ENCODE peak calls at places on chromosome 19, in seven cellular contexts. One of them, this sample, is unnamed.

GRCh38 chr19:49591731-49592485 is 926 bp downstream of the PRR12 start:
- DNase-seq in hepatocyte: peak; percentile 55
- DNase-seq in ascending aorta: no peak
- DNase-seq in cardiac muscle cell: peak; percentile 49
- DNase-seq in fibroblast of the aortic adventitia: peak; percentile 41
- DNase-seq in tibial artery: no peak
- DNase-seq in AG09309: no peak
- DNase-seq in this sample: peak; percentile 67

GRCh38 chr19:17950310-17951150 is 16.4 kb upstream of the KCNN1 start:
- DNase-seq in ascending aorta: no peak
- DNase-seq in AG09309: no peak
- DNase-seq in fibroblast of the aortic adventitia: no peak
- DNase-seq in hepatocyte: no peak
- DNase-seq in tibial artery: no peak
- DNase-seq in cardiac muscle cell: no peak
- DNase-seq in this sample: no peak

GRCh38 chr19:38529610-38530009 is 88.1 kb downstream of the MAP4K1 start:
- DNase-seq in tibial artery: no peak
- DNase-seq in AG09309: no peak
- DNase-seq in fibroblast of the aortic adventitia: no peak
- DNase-seq in cardiac muscle cell: no peak
- DNase-seq in ascending aorta: no peak
- DNase-seq in hepatocyte: no peak
- DNase-seq in this sample: no peak

GRCh38 chr19:27671876-27672275 is 1541.1 kb downstream of the UQCRFS1 start:
- DNase-seq in AG09309: no peak
- DNase-seq in fibroblast of the aortic adventitia: no peak
- DNase-seq in cardiac muscle cell: no peak
- DNase-seq in hepatocyte: no peak
- DNase-seq in ascending aorta: no peak
- DNase-seq in tibial artery: no peak
- DNase-seq in this sample: no peak

GRCh38 chr19:31389874-31390273 is 40.6 kb upstream of the TSHZ3 start:
- DNase-seq in tibial artery: no peak
- DNase-seq in fibroblast of the aortic adventitia: no peak
- DNase-seq in AG09309: no peak
- DNase-seq in cardiac muscle cell: no peak
- DNase-seq in ascending aorta: no peak
- DNase-seq in hepatocyte: no peak
- DNase-seq in this sample: no peak

GRCh38 chr19:49403404-49404187 is 15.5 kb downstream of the KASH5 start:
- DNase-seq in hepatocyte: no peak
- DNase-seq in tibial artery: no peak
- DNase-seq in fibroblast of the aortic adventitia: no peak
- DNase-seq in ascending aorta: no peak
- DNase-seq in cardiac muscle cell: no peak
- DNase-seq in AG09309: no peak
- DNase-seq in this sample: no peak

GRCh38 chr19:17041994-17042393 is 15.4 kb upstream of the CPAMD8 start:
- DNase-seq in ascending aorta: no peak
- DNase-seq in hepatocyte: no peak
- DNase-seq in AG09309: no peak
- DNase-seq in fibroblast of the aortic adventitia: peak; percentile 66
- DNase-seq in cardiac muscle cell: peak; percentile 63
- DNase-seq in tibial artery: no peak
- DNase-seq in this sample: no peak

GRCh38 chr19:3404324-3405260 is 38.2 kb downstream of the NFIC start:
- DNase-seq in fibroblast of the aortic adventitia: peak; percentile 93
- DNase-seq in cardiac muscle cell: peak; percentile 95
- DNase-seq in AG09309: peak; percentile 76
- DNase-seq in ascending aorta: peak; percentile 55
- DNase-seq in hepatocyte: peak; percentile 58
- DNase-seq in tibial artery: peak; percentile 87
- DNase-seq in this sample: peak; percentile 96

GRCh38 chr19:43779820-43780219 is 953 bp downstream of the KCNN4 start:
- DNase-seq in tibial artery: no peak
- DNase-seq in ascending aorta: no peak
- DNase-seq in hepatocyte: peak; percentile 14
- DNase-seq in AG09309: no peak
- DNase-seq in fibroblast of the aortic adventitia: no peak
- DNase-seq in cardiac muscle cell: no peak
- DNase-seq in this sample: no peak

GRCh38 chr19:47274071-47274890 is at the start of gene INAFM1:
- DNase-seq in cardiac muscle cell: peak; percentile 97
- DNase-seq in tibial artery: peak; percentile 97
- DNase-seq in AG09309: peak; percentile 52
- DNase-seq in ascending aorta: peak; percentile 87
- DNase-seq in hepatocyte: peak; percentile 99
- DNase-seq in fibroblast of the aortic adventitia: peak; percentile 92
- DNase-seq in this sample: peak; percentile 97

GRCh38 chr19:49986354-49986753 is 25.4 kb upstream of the SIGLEC11 start:
- DNase-seq in cardiac muscle cell: no peak
- DNase-seq in tibial artery: no peak
- DNase-seq in AG09309: no peak
- DNase-seq in ascending aorta: no peak
- DNase-seq in fibroblast of the aortic adventitia: no peak
- DNase-seq in hepatocyte: no peak
- DNase-seq in this sample: no peak

GRCh38 chr19:58001895-58002369 is 688 bp downstream of the ZNF606 start:
- DNase-seq in AG09309: no peak
- DNase-seq in ascending aorta: no peak
- DNase-seq in hepatocyte: no peak
- DNase-seq in fibroblast of the aortic adventitia: peak; percentile 14
- DNase-seq in cardiac muscle cell: no peak
- DNase-seq in tibial artery: no peak
- DNase-seq in this sample: no peak

GRCh38 chr19:57348136-57348535 is 2.9 kb upstream of the ZNF304 start:
- DNase-seq in fibroblast of the aortic adventitia: peak; percentile 75
- DNase-seq in AG09309: peak; percentile 50
- DNase-seq in cardiac muscle cell: peak; percentile 35
- DNase-seq in hepatocyte: no peak
- DNase-seq in ascending aorta: no peak
- DNase-seq in tibial artery: no peak
- DNase-seq in this sample: no peak

GRCh38 chr19:16370671-16371391 is 46.2 kb downstream of the KLF2 start:
- DNase-seq in hepatocyte: no peak
- DNase-seq in fibroblast of the aortic adventitia: no peak
- DNase-seq in AG09309: no peak
- DNase-seq in cardiac muscle cell: no peak
- DNase-seq in tibial artery: no peak
- DNase-seq in ascending aorta: no peak
- DNase-seq in this sample: no peak

GRCh38 chr19:19535311-19536191 is 2.5 kb upstream of the CILP2 start:
- DNase-seq in tibial artery: no peak
- DNase-seq in hepatocyte: no peak
- DNase-seq in AG09309: no peak
- DNase-seq in cardiac muscle cell: no peak
- DNase-seq in fibroblast of the aortic adventitia: no peak
- DNase-seq in ascending aorta: no peak
- DNase-seq in this sample: no peak

GRCh38 chr19:16203256-16204004 is 5.7 kb downstream of the AP1M1 start:
- DNase-seq in fibroblast of the aortic adventitia: no peak
- DNase-seq in hepatocyte: no peak
- DNase-seq in AG09309: no peak
- DNase-seq in cardiac muscle cell: no peak
- DNase-seq in tibial artery: no peak
- DNase-seq in ascending aorta: no peak
- DNase-seq in this sample: no peak

GRCh38 chr19:32599736-32600157 is 18.8 kb downstream of the PDCD5 start:
- DNase-seq in AG09309: peak; percentile 24
- DNase-seq in fibroblast of the aortic adventitia: peak; percentile 76
- DNase-seq in hepatocyte: peak; percentile 71
- DNase-seq in ascending aorta: no peak
- DNase-seq in cardiac muscle cell: peak; percentile 80
- DNase-seq in tibial artery: no peak
- DNase-seq in this sample: no peak

GRCh38 chr19:16921766-16922591 is 33.2 kb downstream of the F2RL3 start:
- DNase-seq in fibroblast of the aortic adventitia: no peak
- DNase-seq in hepatocyte: no peak
- DNase-seq in ascending aorta: no peak
- DNase-seq in AG09309: no peak
- DNase-seq in tibial artery: no peak
- DNase-seq in cardiac muscle cell: no peak
- DNase-seq in this sample: peak; percentile 40

GRCh38 chr19:32928806-32929205 is 43.0 kb downstream of the CEP89 start:
- DNase-seq in ascending aorta: no peak
- DNase-seq in AG09309: no peak
- DNase-seq in fibroblast of the aortic adventitia: no peak
- DNase-seq in cardiac muscle cell: no peak
- DNase-seq in hepatocyte: peak; percentile 13
- DNase-seq in tibial artery: no peak
- DNase-seq in this sample: no peak

GRCh38 chr19:18173054-18173571 is 500 bp upstream of the IFI30 start:
- DNase-seq in AG09309: no peak
- DNase-seq in ascending aorta: peak; percentile 52
- DNase-seq in tibial artery: peak; percentile 78
- DNase-seq in hepatocyte: no peak
- DNase-seq in cardiac muscle cell: peak; percentile 56
- DNase-seq in fibroblast of the aortic adventitia: peak; percentile 61
- DNase-seq in this sample: peak; percentile 80

GRCh38 chr19:34475026-34475974 is 6.3 kb upstream of the WTIP start:
- DNase-seq in hepatocyte: peak; percentile 27
- DNase-seq in tibial artery: no peak
- DNase-seq in ascending aorta: no peak
- DNase-seq in cardiac muscle cell: peak; percentile 85
- DNase-seq in AG09309: peak; percentile 76
- DNase-seq in fibroblast of the aortic adventitia: peak; percentile 89
- DNase-seq in this sample: no peak

GRCh38 chr19:32611161-32611560 is 30.2 kb downstream of the PDCD5 start:
- DNase-seq in AG09309: no peak
- DNase-seq in hepatocyte: no peak
- DNase-seq in ascending aorta: no peak
- DNase-seq in tibial artery: no peak
- DNase-seq in fibroblast of the aortic adventitia: no peak
- DNase-seq in cardiac muscle cell: peak; percentile 1
- DNase-seq in this sample: no peak

GRCh38 chr19:55372316-55373081 is 2.2 kb upstream of the IL11 start:
- DNase-seq in cardiac muscle cell: peak; percentile 36
- DNase-seq in AG09309: no peak
- DNase-seq in ascending aorta: no peak
- DNase-seq in fibroblast of the aortic adventitia: peak; percentile 52
- DNase-seq in tibial artery: no peak
- DNase-seq in hepatocyte: peak; percentile 56
- DNase-seq in this sample: no peak

GRCh38 chr19:29612121-29612520 is 6.0 kb downstream of the POP4 start:
- DNase-seq in ascending aorta: no peak
- DNase-seq in cardiac muscle cell: no peak
- DNase-seq in fibroblast of the aortic adventitia: no peak
- DNase-seq in hepatocyte: no peak
- DNase-seq in tibial artery: no peak
- DNase-seq in AG09309: no peak
- DNase-seq in this sample: no peak
- TF ChIP-seq CTCF in ascending aorta: no peak
- TF ChIP-seq CTCF in cardiac muscle cell: no peak
- TF ChIP-seq CTCF in fibroblast of the aortic adventitia: no peak
- TF ChIP-seq CTCF in hepatocyte: no peak
- TF ChIP-seq CTCF in tibial artery: no peak
- TF ChIP-seq CTCF in AG09309: no peak
- TF ChIP-seq CTCF in this sample: no peak

GRCh38 chr19:5829567-5830315 is 9.8 kb downstream of the FUT6 start:
- DNase-seq in tibial artery: no peak
- DNase-seq in fibroblast of the aortic adventitia: no peak
- DNase-seq in cardiac muscle cell: no peak
- DNase-seq in AG09309: no peak
- DNase-seq in ascending aorta: no peak
- DNase-seq in hepatocyte: no peak
- DNase-seq in this sample: no peak

GRCh38 chr19:5826531-5827341 is 12.8 kb downstream of the FUT6 start:
- DNase-seq in ascending aorta: no peak
- DNase-seq in AG09309: no peak
- DNase-seq in cardiac muscle cell: peak; percentile 45
- DNase-seq in hepatocyte: peak; percentile 78
- DNase-seq in tibial artery: no peak
- DNase-seq in fibroblast of the aortic adventitia: peak; percentile 17
- DNase-seq in this sample: no peak

GRCh38 chr19:5827342-5827890 is 12.1 kb downstream of the FUT6 start:
- DNase-seq in hepatocyte: no peak
- DNase-seq in ascending aorta: no peak
- DNase-seq in tibial artery: no peak
- DNase-seq in cardiac muscle cell: no peak
- DNase-seq in fibroblast of the aortic adventitia: no peak
- DNase-seq in AG09309: no peak
- DNase-seq in this sample: no peak

GRCh38 chr19:5828661-5829566 is 10.6 kb downstream of the FUT6 start:
- DNase-seq in ascending aorta: no peak
- DNase-seq in AG09309: no peak
- DNase-seq in cardiac muscle cell: peak; percentile 63
- DNase-seq in hepatocyte: peak; percentile 89
- DNase-seq in fibroblast of the aortic adventitia: peak; percentile 4
- DNase-seq in tibial artery: no peak
- DNase-seq in this sample: no peak

DNA sequence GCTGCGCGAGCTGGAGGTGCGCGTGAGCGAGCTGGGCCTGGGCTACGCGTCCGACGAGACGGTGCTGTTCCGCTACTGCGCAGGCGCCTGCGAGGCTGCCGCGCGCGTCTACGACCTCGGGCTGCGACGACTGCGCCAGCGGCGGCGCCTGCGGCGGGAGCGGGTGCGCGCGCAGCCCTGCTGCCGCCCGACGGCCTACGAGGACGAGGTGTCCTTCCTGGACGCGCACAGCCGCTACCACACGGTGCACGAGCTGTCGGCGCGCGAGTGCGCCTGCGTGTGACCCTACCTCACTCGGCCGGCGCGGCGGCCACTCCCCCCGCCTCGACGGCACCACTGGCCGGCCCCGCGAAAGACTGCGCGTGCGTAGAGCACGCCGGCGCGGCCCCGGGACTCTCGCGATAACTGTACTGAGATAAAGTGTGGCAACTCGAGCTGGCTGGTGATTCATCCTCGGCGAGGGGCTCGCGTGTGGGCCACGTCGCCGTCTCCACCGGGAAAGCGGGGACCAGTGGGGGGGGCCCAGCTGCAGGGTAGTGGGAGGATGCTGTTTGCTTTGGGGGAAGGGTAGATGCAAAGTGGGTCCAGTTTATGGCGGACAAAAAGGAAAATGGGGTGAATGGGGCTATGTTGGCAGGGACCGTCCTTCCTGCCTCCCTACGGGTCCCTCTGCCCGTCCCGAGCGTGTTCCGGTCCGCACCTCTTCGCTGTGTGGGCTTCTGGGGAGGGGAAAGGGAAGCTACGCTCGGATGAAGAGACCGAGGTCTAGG is 11.4 kb downstream of the FUT6 start:
- DNase-seq in tibial artery: peak; percentile 70
- DNase-seq in AG09309: peak; percentile 45
- DNase-seq in cardiac muscle cell: peak; percentile 96
- DNase-seq in hepatocyte: peak; percentile 98
- DNase-seq in fibroblast of the aortic adventitia: peak; percentile 85
- DNase-seq in ascending aorta: peak; percentile 49
- DNase-seq in this sample: peak; percentile 87
- TF ChIP-seq CTCF in tibial artery: no peak
- TF ChIP-seq CTCF in AG09309: no peak
- TF ChIP-seq CTCF in cardiac muscle cell: no peak
- TF ChIP-seq CTCF in hepatocyte: no peak
- TF ChIP-seq CTCF in fibroblast of the aortic adventitia: no peak
- TF ChIP-seq CTCF in ascending aorta: no peak
- TF ChIP-seq CTCF in this sample: no peak

GRCh38 chr19:1145635-1146417 is 28.2 kb downstream of the SBNO2 start:
- DNase-seq in cardiac muscle cell: no peak
- DNase-seq in tibial artery: no peak
- DNase-seq in hepatocyte: no peak
- DNase-seq in fibroblast of the aortic adventitia: no peak
- DNase-seq in ascending aorta: no peak
- DNase-seq in AG09309: no peak
- DNase-seq in this sample: no peak
- TF ChIP-seq CTCF in cardiac muscle cell: no peak
- TF ChIP-seq CTCF in tibial artery: no peak
- TF ChIP-seq CTCF in hepatocyte: no peak
- TF ChIP-seq CTCF in fibroblast of the aortic adventitia: no peak
- TF ChIP-seq CTCF in ascending aorta: no peak
- TF ChIP-seq CTCF in AG09309: no peak
- TF ChIP-seq CTCF in this sample: no peak

GRCh38 chr19:48362716-48363499 is 832 bp downstream of the TMEM143 start:
- DNase-seq in tibial artery: peak; percentile 95
- DNase-seq in AG09309: peak; percentile 77
- DNase-seq in cardiac muscle cell: peak; percentile 98
- DNase-seq in fibroblast of the aortic adventitia: peak; percentile 91
- DNase-seq in hepatocyte: peak; percentile 97
- DNase-seq in ascending aorta: peak; percentile 86
- DNase-seq in this sample: peak; percentile 97
- TF ChIP-seq CTCF in tibial artery: peak; percentile 6
- TF ChIP-seq CTCF in AG09309: no peak
- TF ChIP-seq CTCF in cardiac muscle cell: no peak
- TF ChIP-seq CTCF in fibroblast of the aortic adventitia: no peak
- TF ChIP-seq CTCF in hepatocyte: no peak
- TF ChIP-seq CTCF in ascending aorta: no peak
- TF ChIP-seq CTCF in this sample: no peak

This sample was measured in psoas muscle.